ENCODE peak calls at places on chromosomes 4 and X, in six cellular contexts. L is NCI-H1092 treated with DMSO at 0.1 percent for 48 hours; F is activated naive CD4-positive, alpha-beta T cell treated with anti-CD3 and anti-CD28 coated beads, Interleukin-2, amount 50 U/mL, for 16 hours; Q is SW480; W is kidney; K is left cardiac atrium. T is an unnamed sample.

GRCh38 chr4:110610620-110610939 is 12.3 kb downstream of the PITX2 start:
- DNase-seq in L (no peak), F (no peak), Q (no peak), W (peak), K (no peak), T (no peak)

GRCh38 chrX:128781506-128781905 is 729.3 kb upstream of the ACTRT1 start:
- DNase-seq in L (peak), F (no peak), Q (peak), W (peak), K (no peak), T (peak)

GRCh38 chr4:186570193-186570996 is 15.0 kb upstream of the MTNR1A start:
- DNase-seq in L (no peak), F (no peak), Q (no peak), W (no peak), K (no peak), T (no peak)

GRCh38 chrX:107894038-107894437 is 68.4 kb downstream of the MID2 start:
- DNase-seq in L (peak), F (no peak), Q (peak), W (no peak), K (no peak), T (peak)

GRCh38 chr4:73967891-73968290 is 13.9 kb downstream of the PF4 start:
- DNase-seq in L (no peak), F (no peak), Q (no peak), W (no peak), K (no peak), T (no peak)

GRCh38 chr4:76968937-76969336 is 19.4 kb downstream of the SEPTIN11 start:
- DNase-seq in L (no peak), F (no peak), Q (no peak), W (no peak), K (no peak), T (no peak)

GRCh38 chrX:151920101-151920500 is 7.4 kb downstream of the MAGEA4 start:
- DNase-seq in L (no peak), F (no peak), Q (no peak), W (no peak), K (no peak), T (no peak)

GRCh38 chr4:19614171-19614570 is 637.5 kb upstream of the SLIT2 start:
- DNase-seq in L (no peak), F (no peak), Q (no peak), W (no peak), K (no peak), T (no peak)

GRCh38 chr4:154623995-154624394 is 11.5 kb upstream of the FGG start:
- DNase-seq in L (no peak), F (no peak), Q (no peak), W (no peak), K (no peak), T (no peak)

GRCh38 chr4:134695433-134695832 is 493.8 kb upstream of the PABPC4L start:
- DNase-seq in L (no peak), F (no peak), Q (no peak), W (no peak), K (no peak), T (no peak)

GRCh38 chr4:14379148-14379547 is 623.1 kb upstream of the CPEB2 start:
- DNase-seq in L (no peak), F (no peak), Q (no peak), W (no peak), K (no peak), T (no peak)

GRCh38 chrX:111431007-111431406 is 19.0 kb upstream of the DCX start:
- DNase-seq in L (no peak), F (no peak), Q (no peak), W (no peak), K (no peak), T (no peak)

GRCh38 chr4:118280501-118281218 is 72.1 kb downstream of the PRSS12 start:
- DNase-seq in L (peak), F (no peak), Q (peak), W (no peak), K (no peak), T (peak)

GRCh38 chr4:36392049-36392448 is 110.6 kb downstream of the DTHD1 start:
- DNase-seq in L (no peak), F (no peak), Q (no peak), W (no peak), K (no peak), T (no peak)